ENCODE peak calls at places on chromosomes 6 and 20, in six cellular contexts. One of them, this sample, is unnamed.

GRCh38 chr6:43096451-43097097 is 20.5 kb downstream of the PTK7 start:
- DNase-seq in HL-60: no peak
- DNase-seq in suprapubic skin: no peak
- DNase-seq in breast epithelium: peak
- DNase-seq in Panc1: no peak
- DNase-seq in GM12878: no peak
- DNase-seq in this sample: peak

GRCh38 chr6:9250852-9251251 is 815.5 kb upstream of the SLC35B3 start:
- DNase-seq in HL-60: no peak
- DNase-seq in suprapubic skin: no peak
- DNase-seq in breast epithelium: peak
- DNase-seq in Panc1: peak
- DNase-seq in GM12878: no peak
- DNase-seq in this sample: no peak

GRCh38 chr6:94953867-94954631 is 623.3 kb upstream of the MANEA start:
- DNase-seq in HL-60: no peak
- DNase-seq in suprapubic skin: no peak
- DNase-seq in breast epithelium: no peak
- DNase-seq in Panc1: no peak
- DNase-seq in GM12878: peak
- DNase-seq in this sample: no peak

GRCh38 chr6:31940256-31940664 is 5.6 kb upstream of the CFB start:
- DNase-seq in HL-60: no peak
- DNase-seq in suprapubic skin: no peak
- DNase-seq in breast epithelium: no peak
- DNase-seq in Panc1: no peak
- DNase-seq in GM12878: no peak
- DNase-seq in this sample: peak

GRCh38 chr6:87291879-87292278 is 30.5 kb upstream of the SMIM8 start:
- DNase-seq in HL-60: no peak
- DNase-seq in suprapubic skin: no peak
- DNase-seq in breast epithelium: no peak
- DNase-seq in Panc1: no peak
- DNase-seq in GM12878: no peak
- DNase-seq in this sample: no peak

GRCh38 chr20:18276821-18277220 is 11.5 kb upstream of the ZNF133 start:
- DNase-seq in HL-60: peak
- DNase-seq in suprapubic skin: peak
- DNase-seq in breast epithelium: peak
- DNase-seq in Panc1: peak
- DNase-seq in GM12878: no peak
- DNase-seq in this sample: no peak

GRCh38 chr6:133966654-133967300 is 13.8 kb downstream of the TBPL1 start:
- DNase-seq in HL-60: no peak
- DNase-seq in suprapubic skin: no peak
- DNase-seq in breast epithelium: no peak
- DNase-seq in Panc1: no peak
- DNase-seq in GM12878: peak
- DNase-seq in this sample: no peak

GRCh38 chr6:2021713-2022125 is 223.7 kb downstream of the GMDS start:
- DNase-seq in HL-60: peak
- DNase-seq in suprapubic skin: peak
- DNase-seq in breast epithelium: peak
- DNase-seq in Panc1: no peak
- DNase-seq in GM12878: no peak
- DNase-seq in this sample: no peak

GRCh38 chr6:90351696-90352095 is 55.1 kb upstream of the BACH2 start:
- DNase-seq in HL-60: peak
- DNase-seq in suprapubic skin: no peak
- DNase-seq in breast epithelium: no peak
- DNase-seq in Panc1: no peak
- DNase-seq in GM12878: no peak
- DNase-seq in this sample: no peak

GRCh38 chr6:85394853-85395538 is 54.9 kb upstream of the NT5E start:
- DNase-seq in HL-60: no peak
- DNase-seq in suprapubic skin: no peak
- DNase-seq in breast epithelium: no peak
- DNase-seq in Panc1: no peak
- DNase-seq in GM12878: no peak
- DNase-seq in this sample: no peak

GRCh38 chr6:121711472-121711871 is 276.0 kb downstream of the GJA1 start:
- DNase-seq in HL-60: no peak
- DNase-seq in suprapubic skin: no peak
- DNase-seq in breast epithelium: no peak
- DNase-seq in Panc1: no peak
- DNase-seq in GM12878: no peak
- DNase-seq in this sample: no peak

GRCh38 chr6:139743629-139744028 is 369.2 kb upstream of the CITED2 start:
- DNase-seq in HL-60: no peak
- DNase-seq in suprapubic skin: no peak
- DNase-seq in breast epithelium: no peak
- DNase-seq in Panc1: peak
- DNase-seq in GM12878: no peak
- DNase-seq in this sample: no peak

GRCh38 chr20:54716169-54716747 is 240.9 kb downstream of the DOK5 start:
- DNase-seq in HL-60: no peak
- DNase-seq in suprapubic skin: no peak
- DNase-seq in breast epithelium: no peak
- DNase-seq in Panc1: no peak
- DNase-seq in GM12878: no peak
- DNase-seq in this sample: no peak
- TF ChIP-seq POLR2AphosphoS5 in HL-60: no peak
- TF ChIP-seq POLR2AphosphoS5 in suprapubic skin: no peak
- TF ChIP-seq POLR2AphosphoS5 in breast epithelium: no peak
- TF ChIP-seq POLR2AphosphoS5 in Panc1: no peak
- TF ChIP-seq POLR2AphosphoS5 in GM12878: no peak
- TF ChIP-seq POLR2AphosphoS5 in this sample: no peak

DNA sequence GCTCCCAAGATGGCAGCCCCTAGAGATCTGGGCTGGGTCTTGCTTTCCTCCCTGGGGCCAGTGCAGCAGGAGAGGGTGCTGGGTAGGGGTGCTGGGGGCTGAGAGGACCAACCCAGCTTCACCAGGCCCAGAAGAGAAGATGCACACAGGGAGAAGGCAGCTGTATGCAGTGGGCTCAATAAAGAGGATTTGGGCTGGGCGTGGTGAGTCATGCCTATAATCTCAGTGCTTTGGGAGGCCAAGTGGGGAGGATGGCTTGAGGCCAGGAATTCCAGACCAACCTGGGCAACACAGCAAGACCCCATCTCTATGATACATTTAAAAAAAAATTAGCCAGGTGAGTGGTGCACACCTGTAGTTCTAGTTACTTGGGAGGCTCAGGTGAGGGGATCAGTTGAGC is 25.7 kb upstream of the EMILIN3 start:
- DNase-seq in HL-60: no peak
- DNase-seq in suprapubic skin: no peak
- DNase-seq in breast epithelium: no peak
- DNase-seq in Panc1: no peak
- DNase-seq in GM12878: no peak
- DNase-seq in this sample: no peak
- TF ChIP-seq POLR2AphosphoS5 in HL-60: no peak
- TF ChIP-seq POLR2AphosphoS5 in suprapubic skin: no peak
- TF ChIP-seq POLR2AphosphoS5 in breast epithelium: no peak
- TF ChIP-seq POLR2AphosphoS5 in Panc1: no peak
- TF ChIP-seq POLR2AphosphoS5 in GM12878: no peak
- TF ChIP-seq POLR2AphosphoS5 in this sample: no peak

DNA sequence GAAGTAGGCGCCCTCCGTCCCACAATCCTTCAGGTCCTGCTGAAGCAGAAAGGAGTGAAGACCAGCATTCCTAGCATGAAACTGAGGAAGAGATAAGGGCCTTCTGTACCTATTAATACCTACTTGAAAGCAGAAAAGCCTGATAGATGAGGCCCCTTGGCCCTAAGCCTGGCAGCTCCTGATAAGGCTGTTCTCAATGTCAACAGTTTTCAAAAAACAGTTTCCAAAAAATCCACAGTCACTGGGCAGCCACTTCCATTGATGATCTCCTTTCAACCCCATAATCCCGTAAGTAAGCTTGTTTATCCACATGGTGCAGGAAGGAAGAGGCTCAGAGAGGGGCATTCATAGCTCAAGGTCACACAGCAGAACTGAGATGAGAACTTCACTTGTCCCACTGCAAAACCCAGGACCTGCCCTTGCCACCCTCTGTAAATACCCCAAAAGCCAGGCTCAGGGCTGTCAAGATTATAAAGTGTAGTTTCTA is 2.8 kb upstream of the E2F1 start:
- DNase-seq in HL-60: no peak
- DNase-seq in suprapubic skin: no peak
- DNase-seq in breast epithelium: no peak
- DNase-seq in Panc1: no peak
- DNase-seq in GM12878: no peak
- DNase-seq in this sample: no peak
- TF ChIP-seq POLR2AphosphoS5 in HL-60: no peak
- TF ChIP-seq POLR2AphosphoS5 in suprapubic skin: no peak
- TF ChIP-seq POLR2AphosphoS5 in breast epithelium: no peak
- TF ChIP-seq POLR2AphosphoS5 in Panc1: no peak
- TF ChIP-seq POLR2AphosphoS5 in GM12878: no peak
- TF ChIP-seq POLR2AphosphoS5 in this sample: no peak

GRCh38 chr6:165871571-165871970 is 208.5 kb upstream of the PDE10A start:
- DNase-seq in HL-60: no peak
- DNase-seq in suprapubic skin: no peak
- DNase-seq in breast epithelium: no peak
- DNase-seq in Panc1: no peak
- DNase-seq in GM12878: no peak
- DNase-seq in this sample: no peak

GRCh38 chr6:165872311-165872710 is 209.3 kb upstream of the PDE10A start:
- DNase-seq in HL-60: no peak
- DNase-seq in suprapubic skin: no peak
- DNase-seq in breast epithelium: no peak
- DNase-seq in Panc1: no peak
- DNase-seq in GM12878: no peak
- DNase-seq in this sample: no peak

GRCh38 chr6:165869526-165869925 is 206.5 kb upstream of the PDE10A start:
- DNase-seq in HL-60: no peak
- DNase-seq in suprapubic skin: no peak
- DNase-seq in breast epithelium: no peak
- DNase-seq in Panc1: no peak
- DNase-seq in GM12878: no peak
- DNase-seq in this sample: no peak

GRCh38 chr6:165875946-165876345 is 212.9 kb upstream of the PDE10A start:
- DNase-seq in HL-60: no peak
- DNase-seq in suprapubic skin: peak
- DNase-seq in breast epithelium: no peak
- DNase-seq in Panc1: no peak
- DNase-seq in GM12878: no peak
- DNase-seq in this sample: no peak

DNA sequence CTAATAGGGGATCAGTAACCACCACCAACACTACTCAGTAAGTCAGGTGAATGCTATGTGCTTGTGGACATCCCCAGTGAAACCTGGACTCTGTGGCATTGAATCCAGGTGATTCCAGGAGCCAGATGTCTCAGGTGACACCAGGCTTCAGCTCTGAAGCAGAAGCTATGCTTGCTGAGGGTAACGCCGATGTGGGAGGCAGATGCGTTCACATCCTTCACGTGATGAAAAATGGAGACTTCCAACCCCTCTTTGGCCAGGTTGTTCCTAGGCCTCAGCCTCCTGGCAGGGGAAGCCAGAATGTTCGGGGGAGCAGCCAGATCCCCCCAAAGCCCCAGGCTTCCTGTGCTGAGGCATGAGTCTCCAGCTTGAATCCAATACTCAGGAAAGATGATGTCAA is 209.8 kb upstream of the PDE10A start:
- DNase-seq in HL-60: no peak
- DNase-seq in suprapubic skin: no peak
- DNase-seq in breast epithelium: no peak
- DNase-seq in Panc1: no peak
- DNase-seq in GM12878: no peak
- DNase-seq in this sample: no peak
- TF ChIP-seq POLR2AphosphoS5 in HL-60: no peak
- TF ChIP-seq POLR2AphosphoS5 in suprapubic skin: no peak
- TF ChIP-seq POLR2AphosphoS5 in breast epithelium: no peak
- TF ChIP-seq POLR2AphosphoS5 in Panc1: no peak
- TF ChIP-seq POLR2AphosphoS5 in GM12878: no peak
- TF ChIP-seq POLR2AphosphoS5 in this sample: no peak

GRCh38 chr6:30616811-30617564 is at the start of gene PPP1R10:
- DNase-seq in HL-60: peak
- DNase-seq in suprapubic skin: peak
- DNase-seq in breast epithelium: peak
- DNase-seq in Panc1: peak
- DNase-seq in GM12878: peak
- DNase-seq in this sample: peak
- TF ChIP-seq POLR2AphosphoS5 in HL-60: peak
- TF ChIP-seq POLR2AphosphoS5 in suprapubic skin: peak
- TF ChIP-seq POLR2AphosphoS5 in breast epithelium: peak
- TF ChIP-seq POLR2AphosphoS5 in Panc1: peak
- TF ChIP-seq POLR2AphosphoS5 in GM12878: peak
- TF ChIP-seq POLR2AphosphoS5 in this sample: peak

GRCh38 chr6:26031151-26031594 is 56.1 kb upstream of the HFE start:
- DNase-seq in HL-60: no peak
- DNase-seq in suprapubic skin: no peak
- DNase-seq in breast epithelium: no peak
- DNase-seq in Panc1: no peak
- DNase-seq in GM12878: no peak
- DNase-seq in this sample: no peak
- TF ChIP-seq POLR2AphosphoS5 in HL-60: no peak
- TF ChIP-seq POLR2AphosphoS5 in suprapubic skin: no peak
- TF ChIP-seq POLR2AphosphoS5 in breast epithelium: no peak
- TF ChIP-seq POLR2AphosphoS5 in Panc1: peak
- TF ChIP-seq POLR2AphosphoS5 in GM12878: no peak
- TF ChIP-seq POLR2AphosphoS5 in this sample: no peak

DNA sequence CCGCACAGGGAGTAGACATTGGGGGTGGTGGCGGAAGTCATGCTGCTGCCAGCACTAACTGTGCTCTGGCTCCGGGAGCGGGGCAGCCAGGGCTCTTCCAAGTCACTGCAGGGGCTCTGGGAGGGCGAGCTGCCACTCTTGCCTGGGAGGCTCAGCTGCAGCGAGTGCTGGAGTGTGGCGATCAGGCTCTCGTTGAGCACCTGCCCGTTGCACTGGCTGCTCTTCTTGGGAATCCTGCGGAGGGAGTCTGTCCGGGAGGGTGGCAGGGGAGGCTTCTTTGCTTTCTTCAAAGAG is 28.0 kb downstream of the HEBP2 start:
- DNase-seq in HL-60: no peak
- DNase-seq in suprapubic skin: no peak
- DNase-seq in breast epithelium: no peak
- DNase-seq in Panc1: no peak
- DNase-seq in GM12878: no peak
- DNase-seq in this sample: no peak
- TF ChIP-seq POLR2AphosphoS5 in HL-60: no peak
- TF ChIP-seq POLR2AphosphoS5 in suprapubic skin: no peak
- TF ChIP-seq POLR2AphosphoS5 in breast epithelium: no peak
- TF ChIP-seq POLR2AphosphoS5 in Panc1: no peak
- TF ChIP-seq POLR2AphosphoS5 in GM12878: no peak
- TF ChIP-seq POLR2AphosphoS5 in this sample: no peak

This sample was measured in spleen.